ENCODE peak calls at places on chromosomes 1 and 21, in six cellular contexts. One of them, this sample, is unnamed.

GRCh38 chr1:25566186-25566729 is 22.9 kb downstream of the LDLRAP1 start:
- DNase-seq in activated T-helper 1 cell treated with anti-CD3 and anti-CD28 coated beads, Interleukin-12 subunit alpha, Interleukin-12 subunit beta, Interleukin-2, Interleukin-4 antibody, amounts not matched to agents 30 ng/mL and 10 ng/mL and 1 ng/mL, durations not matched to agents 14 hours and 24 hours and 36 hours: no peak
- DNase-seq in stimulated activated CD8-positive, alpha-beta memory T cell treated with anti-CD3 and anti-CD28 coated beads, Interleukin-15, amount 100 ng/mL, for 24 hours: no peak
- DNase-seq in lung microvascular endothelial cell: no peak
- DNase-seq in H54: no peak
- DNase-seq in AG04449: no peak
- DNase-seq in this sample: no peak

GRCh38 chr21:15330872-15331271 is 266.1 kb upstream of the NRIP1 start:
- DNase-seq in stimulated activated CD8-positive, alpha-beta memory T cell treated with anti-CD3 and anti-CD28 coated beads, Interleukin-15, amount 100 ng/mL, for 24 hours: no peak
- DNase-seq in H54: no peak
- DNase-seq in activated T-helper 1 cell treated with anti-CD3 and anti-CD28 coated beads, Interleukin-12 subunit alpha, Interleukin-12 subunit beta, Interleukin-2, Interleukin-4 antibody, amounts not matched to agents 30 ng/mL and 10 ng/mL and 1 ng/mL, durations not matched to agents 14 hours and 24 hours and 36 hours: no peak
- DNase-seq in AG04449: no peak
- DNase-seq in lung microvascular endothelial cell: no peak
- DNase-seq in this sample: no peak

GRCh38 chr1:24695202-24695974 is 49.9 kb upstream of the CLIC4 start:
- DNase-seq in lung microvascular endothelial cell: no peak
- DNase-seq in H54: no peak
- DNase-seq in activated T-helper 1 cell treated with anti-CD3 and anti-CD28 coated beads, Interleukin-12 subunit alpha, Interleukin-12 subunit beta, Interleukin-2, Interleukin-4 antibody, amounts not matched to agents 30 ng/mL and 10 ng/mL and 1 ng/mL, durations not matched to agents 14 hours and 24 hours and 36 hours: no peak
- DNase-seq in stimulated activated CD8-positive, alpha-beta memory T cell treated with anti-CD3 and anti-CD28 coated beads, Interleukin-15, amount 100 ng/mL, for 24 hours: no peak
- DNase-seq in AG04449: no peak
- DNase-seq in this sample: no peak

GRCh38 chr1:42417191-42417590 is 36.6 kb downstream of the RIMKLA start:
- DNase-seq in lung microvascular endothelial cell: no peak
- DNase-seq in H54: no peak
- DNase-seq in AG04449: no peak
- DNase-seq in activated T-helper 1 cell treated with anti-CD3 and anti-CD28 coated beads, Interleukin-12 subunit alpha, Interleukin-12 subunit beta, Interleukin-2, Interleukin-4 antibody, amounts not matched to agents 30 ng/mL and 10 ng/mL and 1 ng/mL, durations not matched to agents 14 hours and 24 hours and 36 hours: no peak
- DNase-seq in stimulated activated CD8-positive, alpha-beta memory T cell treated with anti-CD3 and anti-CD28 coated beads, Interleukin-15, amount 100 ng/mL, for 24 hours: no peak
- DNase-seq in this sample: no peak

GRCh38 chr21:25412090-25412489 is 195.2 kb downstream of the MRPL39 start:
- DNase-seq in AG04449: no peak
- DNase-seq in H54: no peak
- DNase-seq in lung microvascular endothelial cell: no peak
- DNase-seq in stimulated activated CD8-positive, alpha-beta memory T cell treated with anti-CD3 and anti-CD28 coated beads, Interleukin-15, amount 100 ng/mL, for 24 hours: no peak
- DNase-seq in activated T-helper 1 cell treated with anti-CD3 and anti-CD28 coated beads, Interleukin-12 subunit alpha, Interleukin-12 subunit beta, Interleukin-2, Interleukin-4 antibody, amounts not matched to agents 30 ng/mL and 10 ng/mL and 1 ng/mL, durations not matched to agents 14 hours and 24 hours and 36 hours: no peak
- DNase-seq in this sample: no peak

GRCh38 chr1:45266151-45266801 is 59.9 kb upstream of the ZSWIM5 start:
- DNase-seq in AG04449: peak
- DNase-seq in lung microvascular endothelial cell: peak
- DNase-seq in stimulated activated CD8-positive, alpha-beta memory T cell treated with anti-CD3 and anti-CD28 coated beads, Interleukin-15, amount 100 ng/mL, for 24 hours: no peak
- DNase-seq in activated T-helper 1 cell treated with anti-CD3 and anti-CD28 coated beads, Interleukin-12 subunit alpha, Interleukin-12 subunit beta, Interleukin-2, Interleukin-4 antibody, amounts not matched to agents 30 ng/mL and 10 ng/mL and 1 ng/mL, durations not matched to agents 14 hours and 24 hours and 36 hours: no peak
- DNase-seq in H54: peak
- DNase-seq in this sample: no peak

GRCh38 chr1:41365772-41366427 is 4.7 kb downstream of the FOXO6 start:
- DNase-seq in H54: no peak
- DNase-seq in activated T-helper 1 cell treated with anti-CD3 and anti-CD28 coated beads, Interleukin-12 subunit alpha, Interleukin-12 subunit beta, Interleukin-2, Interleukin-4 antibody, amounts not matched to agents 30 ng/mL and 10 ng/mL and 1 ng/mL, durations not matched to agents 14 hours and 24 hours and 36 hours: no peak
- DNase-seq in AG04449: no peak
- DNase-seq in lung microvascular endothelial cell: no peak
- DNase-seq in stimulated activated CD8-positive, alpha-beta memory T cell treated with anti-CD3 and anti-CD28 coated beads, Interleukin-15, amount 100 ng/mL, for 24 hours: no peak
- DNase-seq in this sample: peak

GRCh38 chr21:29829514-29830255 is 110.1 kb downstream of the GRIK1 start:
- DNase-seq in AG04449: no peak
- DNase-seq in stimulated activated CD8-positive, alpha-beta memory T cell treated with anti-CD3 and anti-CD28 coated beads, Interleukin-15, amount 100 ng/mL, for 24 hours: no peak
- DNase-seq in H54: no peak
- DNase-seq in lung microvascular endothelial cell: no peak
- DNase-seq in activated T-helper 1 cell treated with anti-CD3 and anti-CD28 coated beads, Interleukin-12 subunit alpha, Interleukin-12 subunit beta, Interleukin-2, Interleukin-4 antibody, amounts not matched to agents 30 ng/mL and 10 ng/mL and 1 ng/mL, durations not matched to agents 14 hours and 24 hours and 36 hours: no peak
- DNase-seq in this sample: no peak

GRCh38 chr1:73537400-73537799 is 660.6 kb downstream of the LRRIQ3 start:
- DNase-seq in stimulated activated CD8-positive, alpha-beta memory T cell treated with anti-CD3 and anti-CD28 coated beads, Interleukin-15, amount 100 ng/mL, for 24 hours: no peak
- DNase-seq in activated T-helper 1 cell treated with anti-CD3 and anti-CD28 coated beads, Interleukin-12 subunit alpha, Interleukin-12 subunit beta, Interleukin-2, Interleukin-4 antibody, amounts not matched to agents 30 ng/mL and 10 ng/mL and 1 ng/mL, durations not matched to agents 14 hours and 24 hours and 36 hours: no peak
- DNase-seq in H54: no peak
- DNase-seq in AG04449: no peak
- DNase-seq in lung microvascular endothelial cell: no peak
- DNase-seq in this sample: no peak

GRCh38 chr1:172637522-172637921 is 21.4 kb upstream of the FASLG start:
- DNase-seq in H54: peak
- DNase-seq in stimulated activated CD8-positive, alpha-beta memory T cell treated with anti-CD3 and anti-CD28 coated beads, Interleukin-15, amount 100 ng/mL, for 24 hours: no peak
- DNase-seq in lung microvascular endothelial cell: peak
- DNase-seq in activated T-helper 1 cell treated with anti-CD3 and anti-CD28 coated beads, Interleukin-12 subunit alpha, Interleukin-12 subunit beta, Interleukin-2, Interleukin-4 antibody, amounts not matched to agents 30 ng/mL and 10 ng/mL and 1 ng/mL, durations not matched to agents 14 hours and 24 hours and 36 hours: no peak
- DNase-seq in AG04449: peak
- DNase-seq in this sample: no peak

GRCh38 chr1:221687731-221688487 is 54.0 kb downstream of the DUSP10 start:
- DNase-seq in lung microvascular endothelial cell: no peak
- DNase-seq in H54: no peak
- DNase-seq in stimulated activated CD8-positive, alpha-beta memory T cell treated with anti-CD3 and anti-CD28 coated beads, Interleukin-15, amount 100 ng/mL, for 24 hours: no peak
- DNase-seq in AG04449: no peak
- DNase-seq in activated T-helper 1 cell treated with anti-CD3 and anti-CD28 coated beads, Interleukin-12 subunit alpha, Interleukin-12 subunit beta, Interleukin-2, Interleukin-4 antibody, amounts not matched to agents 30 ng/mL and 10 ng/mL and 1 ng/mL, durations not matched to agents 14 hours and 24 hours and 36 hours: no peak
- DNase-seq in this sample: no peak

GRCh38 chr1:227058321-227058751 is 118.2 kb downstream of the COQ8A start:
- DNase-seq in lung microvascular endothelial cell: no peak
- DNase-seq in AG04449: peak
- DNase-seq in stimulated activated CD8-positive, alpha-beta memory T cell treated with anti-CD3 and anti-CD28 coated beads, Interleukin-15, amount 100 ng/mL, for 24 hours: no peak
- DNase-seq in H54: no peak
- DNase-seq in activated T-helper 1 cell treated with anti-CD3 and anti-CD28 coated beads, Interleukin-12 subunit alpha, Interleukin-12 subunit beta, Interleukin-2, Interleukin-4 antibody, amounts not matched to agents 30 ng/mL and 10 ng/mL and 1 ng/mL, durations not matched to agents 14 hours and 24 hours and 36 hours: no peak
- DNase-seq in this sample: no peak